ENCODE peak calls at places on chromosomes 11 and 22, in nine cellular contexts. One of them, this sample, is unnamed.

GRCh38 chr22:19737846-19738663 is 14.7 kb downstream of the GP1BB start:
- DNase-seq in fibroblast of the aortic adventitia: no peak
- DNase-seq in breast epithelium: no peak
- DNase-seq in RPMI8226: no peak
- DNase-seq in left ventricle myocardium inferior: no peak
- DNase-seq in sigmoid colon: no peak
- DNase-seq in SK-N-SH: no peak
- DNase-seq in AG09319: no peak
- DNase-seq in AG04449: no peak
- DNase-seq in this sample: no peak

GRCh38 chr11:19530505-19530904 is 182.1 kb upstream of the NAV2 start:
- DNase-seq in fibroblast of the aortic adventitia: no peak
- DNase-seq in breast epithelium: no peak
- DNase-seq in RPMI8226: no peak
- DNase-seq in left ventricle myocardium inferior: no peak
- DNase-seq in sigmoid colon: no peak
- DNase-seq in SK-N-SH: peak
- DNase-seq in AG09319: no peak
- DNase-seq in AG04449: no peak
- DNase-seq in this sample: no peak

GRCh38 chr22:36546932-36547331 is 18.0 kb upstream of the EIF3D start:
- DNase-seq in fibroblast of the aortic adventitia: peak
- DNase-seq in breast epithelium: no peak
- DNase-seq in RPMI8226: no peak
- DNase-seq in left ventricle myocardium inferior: no peak
- DNase-seq in sigmoid colon: no peak
- DNase-seq in SK-N-SH: no peak
- DNase-seq in AG09319: no peak
- DNase-seq in AG04449: no peak
- DNase-seq in this sample: no peak

GRCh38 chr22:39241632-39242388 is 3.0 kb downstream of the PDGFB start:
- DNase-seq in fibroblast of the aortic adventitia: no peak
- DNase-seq in breast epithelium: no peak
- DNase-seq in RPMI8226: peak
- DNase-seq in left ventricle myocardium inferior: no peak
- DNase-seq in sigmoid colon: no peak
- DNase-seq in SK-N-SH: no peak
- DNase-seq in AG09319: no peak
- DNase-seq in AG04449: no peak
- DNase-seq in this sample: no peak

GRCh38 chr11:12249590-12250260 is 127.6 kb upstream of the PARVA start:
- DNase-seq in fibroblast of the aortic adventitia: no peak
- DNase-seq in breast epithelium: peak
- DNase-seq in RPMI8226: peak
- DNase-seq in left ventricle myocardium inferior: no peak
- DNase-seq in sigmoid colon: peak
- DNase-seq in SK-N-SH: no peak
- DNase-seq in AG09319: no peak
- DNase-seq in AG04449: no peak
- DNase-seq in this sample: no peak

GRCh38 chr11:128632151-128632791 is 44.9 kb upstream of the ETS1 start:
- DNase-seq in fibroblast of the aortic adventitia: peak
- DNase-seq in breast epithelium: no peak
- DNase-seq in RPMI8226: peak
- DNase-seq in left ventricle myocardium inferior: no peak
- DNase-seq in sigmoid colon: no peak
- DNase-seq in SK-N-SH: peak
- DNase-seq in AG09319: no peak
- DNase-seq in AG04449: no peak
- DNase-seq in this sample: no peak

GRCh38 chr11:65862191-65862735 is 2.0 kb downstream of the MUS81 start:
- DNase-seq in fibroblast of the aortic adventitia: no peak
- DNase-seq in breast epithelium: no peak
- DNase-seq in RPMI8226: no peak
- DNase-seq in left ventricle myocardium inferior: no peak
- DNase-seq in sigmoid colon: peak
- DNase-seq in SK-N-SH: no peak
- DNase-seq in AG09319: no peak
- DNase-seq in AG04449: no peak
- DNase-seq in this sample: no peak

GRCh38 chr22:25125693-25126357 is 73.8 kb upstream of the CRYBB3 start:
- DNase-seq in fibroblast of the aortic adventitia: no peak
- DNase-seq in breast epithelium: no peak
- DNase-seq in RPMI8226: no peak
- DNase-seq in left ventricle myocardium inferior: no peak
- DNase-seq in sigmoid colon: no peak
- DNase-seq in SK-N-SH: no peak
- DNase-seq in AG09319: no peak
- DNase-seq in AG04449: no peak
- DNase-seq in this sample: no peak

GRCh38 chr11:7536102-7536501 is 22.3 kb downstream of the PPFIBP2 start:
- DNase-seq in fibroblast of the aortic adventitia: no peak
- DNase-seq in breast epithelium: no peak
- DNase-seq in RPMI8226: no peak
- DNase-seq in left ventricle myocardium inferior: no peak
- DNase-seq in sigmoid colon: no peak
- DNase-seq in SK-N-SH: peak
- DNase-seq in AG09319: no peak
- DNase-seq in AG04449: no peak
- DNase-seq in this sample: no peak

GRCh38 chr22:20615021-20615420 is 107.6 kb downstream of the MED15 start:
- DNase-seq in fibroblast of the aortic adventitia: no peak
- DNase-seq in breast epithelium: no peak
- DNase-seq in RPMI8226: no peak
- DNase-seq in left ventricle myocardium inferior: no peak
- DNase-seq in sigmoid colon: no peak
- DNase-seq in SK-N-SH: no peak
- DNase-seq in AG09319: no peak
- DNase-seq in AG04449: no peak
- DNase-seq in this sample: no peak

GRCh38 chr11:69018924-69019323 is 5.9 kb upstream of the MRGPRF start:
- DNase-seq in fibroblast of the aortic adventitia: peak
- DNase-seq in breast epithelium: no peak
- DNase-seq in RPMI8226: no peak
- DNase-seq in left ventricle myocardium inferior: no peak
- DNase-seq in sigmoid colon: peak
- DNase-seq in SK-N-SH: no peak
- DNase-seq in AG09319: no peak
- DNase-seq in AG04449: peak
- DNase-seq in this sample: no peak

GRCh38 chr22:46748948-46749681 is 11.1 kb upstream of the CERK start:
- DNase-seq in fibroblast of the aortic adventitia: peak
- DNase-seq in breast epithelium: no peak
- DNase-seq in RPMI8226: no peak
- DNase-seq in left ventricle myocardium inferior: no peak
- DNase-seq in sigmoid colon: peak
- DNase-seq in SK-N-SH: no peak
- DNase-seq in AG09319: no peak
- DNase-seq in AG04449: no peak
- DNase-seq in this sample: no peak

GRCh38 chr22:40541300-40541699 is 95.2 kb downstream of the MRTFA start:
- DNase-seq in fibroblast of the aortic adventitia: no peak
- DNase-seq in breast epithelium: no peak
- DNase-seq in RPMI8226: no peak
- DNase-seq in left ventricle myocardium inferior: no peak
- DNase-seq in sigmoid colon: no peak
- DNase-seq in SK-N-SH: no peak
- DNase-seq in AG09319: no peak
- DNase-seq in AG04449: no peak
- DNase-seq in this sample: no peak

GRCh38 chr11:14643697-14644395 is at the start of gene PDE3B:
- DNase-seq in fibroblast of the aortic adventitia: peak
- DNase-seq in breast epithelium: no peak
- DNase-seq in RPMI8226: peak
- DNase-seq in left ventricle myocardium inferior: peak
- DNase-seq in sigmoid colon: peak
- DNase-seq in SK-N-SH: peak
- DNase-seq in AG09319: no peak
- DNase-seq in AG04449: no peak
- DNase-seq in this sample: no peak

GRCh38 chr22:24506802-24507438 is 11.8 kb downstream of the UPB1 start:
- DNase-seq in fibroblast of the aortic adventitia: no peak
- DNase-seq in breast epithelium: no peak
- DNase-seq in RPMI8226: peak
- DNase-seq in left ventricle myocardium inferior: no peak
- DNase-seq in sigmoid colon: no peak
- DNase-seq in SK-N-SH: no peak
- DNase-seq in AG09319: no peak
- DNase-seq in AG04449: no peak
- DNase-seq in this sample: no peak

GRCh38 chr11:71322861-71323582 is 70.6 kb upstream of the SHANK2 start:
- DNase-seq in fibroblast of the aortic adventitia: no peak
- DNase-seq in breast epithelium: no peak
- DNase-seq in RPMI8226: no peak
- DNase-seq in left ventricle myocardium inferior: no peak
- DNase-seq in sigmoid colon: peak
- DNase-seq in SK-N-SH: no peak
- DNase-seq in AG09319: no peak
- DNase-seq in AG04449: no peak
- DNase-seq in this sample: no peak

This sample was measured in osteocyte.